ENCODE peak calls at places on chromosomes 6 and 20, in ten cellular contexts. C is fibroblast of lung, S is hepatocyte, U is BE2C, H is transverse colon, L is foreskin fibroblast, J is mucosa of descending colon, W is cardiac muscle cell, K is AG04450, I is bronchial epithelial cell. T is an unnamed sample.

GRCh38 chr6:50818673-50819072 is at the start of gene TFAP2B:
- DNase-seq in C (no peak), H (no peak), U (peak; percentile 57), K (no peak), S (no peak), L (no peak), W (no peak), I (no peak), J (no peak), T (no peak)

GRCh38 chr6:160110724-160111123 is 10.9 kb upstream of the SLC22A1 start:
- DNase-seq in J (no peak), K (no peak), U (no peak), H (no peak), W (no peak), I (no peak), C (peak; percentile 20), L (peak; percentile 59), S (no peak), T (peak; percentile 21)

GRCh38 chr6:84687487-84687886 is 76.9 kb downstream of the TBX18 start:
- DNase-seq in L (peak; percentile 42), I (peak; percentile 7), K (no peak), C (peak; percentile 40), U (no peak), W (peak; percentile 51), J (no peak), H (no peak), S (no peak), T (peak; percentile 26)

GRCh38 chr6:151284012-151284411 is 44.2 kb downstream of the AKAP12 start:
- DNase-seq in L (no peak), S (no peak), C (peak; percentile 34), U (no peak), J (no peak), K (no peak), I (peak; percentile 95), W (no peak), H (no peak), T (no peak)

GRCh38 chr20:51562334-51563140 is 20.0 kb upstream of the NFATC2 start:
- DNase-seq in H (peak; percentile 71), L (peak; percentile 89), S (peak; percentile 86), C (peak; percentile 96), I (peak; percentile 71), J (peak; percentile 67), W (peak; percentile 97), K (peak; percentile 83), U (peak; percentile 11), T (peak; percentile 97)

GRCh38 chr6:139583420-139583819 is 209.0 kb upstream of the CITED2 start:
- DNase-seq in I (peak; percentile 54), K (no peak), H (no peak), S (no peak), C (peak; percentile 59), W (no peak), L (no peak), J (no peak), U (no peak), T (peak; percentile 20)

GRCh38 chr6:115551510-115551909 is 509.2 kb downstream of the FRK start:
- DNase-seq in C (no peak), J (no peak), I (no peak), K (no peak), U (peak; percentile 24), H (no peak), S (no peak), W (no peak), L (no peak), T (no peak)

GRCh38 chr6:127518710-127519468 is at the start of gene MTCL3:
- DNase-seq in W (peak; percentile 58), I (peak; percentile 34), H (no peak), J (no peak), K (no peak), C (peak; percentile 88), S (peak; percentile 44), L (peak; percentile 64), U (peak; percentile 96), T (peak; percentile 81)

GRCh38 chr6:13689511-13690256 is 22.0 kb downstream of the RANBP9 start:
- DNase-seq in J (no peak), H (no peak), I (no peak), W (no peak), L (no peak), C (peak; percentile 66), U (no peak), S (no peak), K (no peak), T (no peak)

GRCh38 chr20:37921341-37921929 is 18.5 kb downstream of the VSTM2L start:
- DNase-seq in L (no peak), U (no peak), K (no peak), C (no peak), I (no peak), H (no peak), J (no peak), W (no peak), S (no peak), T (no peak)

GRCh38 chr6:138817799-138818198 is 21.9 kb downstream of the ECT2L start:
- DNase-seq in J (peak; percentile 74), I (peak; percentile 100), H (peak; percentile 89), L (peak; percentile 67), S (peak; percentile 88), C (peak; percentile 88), U (no peak), K (peak; percentile 4), W (peak; percentile 68), T (peak; percentile 77)

GRCh38 chr6:161279677-161280365 is 6.0 kb upstream of the AGPAT4 start:
- DNase-seq in J (no peak), U (no peak), L (no peak), K (no peak), I (no peak), W (peak; percentile 16), H (no peak), C (peak; percentile 51), S (no peak), T (no peak)

DNA sequence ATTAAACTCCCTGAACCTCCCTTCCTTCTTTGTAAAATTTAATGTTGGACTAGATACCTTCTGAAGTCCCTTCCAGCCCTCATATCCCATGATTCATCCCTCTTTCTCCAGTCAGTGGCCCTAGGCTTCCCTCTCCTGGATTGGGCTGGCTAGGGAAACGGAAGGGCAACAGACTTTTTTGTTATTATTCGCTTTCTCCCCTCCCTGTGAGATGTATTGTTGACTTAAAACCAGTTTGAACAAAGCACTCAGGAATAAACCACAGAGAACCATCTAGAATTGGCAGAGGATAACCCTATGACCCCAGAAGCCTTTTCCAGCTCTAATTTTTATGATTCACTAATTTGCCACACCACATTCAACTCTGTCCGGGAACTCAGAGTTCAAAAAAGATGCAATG is 239.7 kb upstream of the SUPT3H start:
- DNase-seq in J (no peak), U (no peak), H (no peak), L (no peak), S (no peak), W (peak; percentile 54), I (peak; percentile 96), C (peak; percentile 83), K (no peak), T (peak; percentile 85)
- H3K4me3 ChIP-seq in J (no peak overlapping the region), U (no peak overlapping the region), H (no peak overlapping the region), L (no peak overlapping the region), S (no peak overlapping the region), W (no peak overlapping the region), I (no peak overlapping the region), C (no peak overlapping the region), K (no peak overlapping the region), T (no peak overlapping the region)

GRCh38 chr6:143053856-143054255 is 6.8 kb upstream of the AIG1 start:
- DNase-seq in W (no peak), L (no peak), H (no peak), I (no peak), U (no peak), J (no peak), S (no peak), C (no peak), K (no peak), T (no peak)

GRCh38 chr6:143054329-143054728 is 6.4 kb upstream of the AIG1 start:
- DNase-seq in L (no peak), H (no peak), I (peak; percentile 18), W (no peak), U (no peak), S (no peak), K (no peak), C (no peak), J (no peak), T (no peak)

GRCh38 chr6:143055213-143055612 is 5.5 kb upstream of the AIG1 start:
- DNase-seq in L (no peak), J (no peak), U (no peak), S (no peak), W (no peak), I (no peak), K (no peak), H (no peak), C (no peak), T (no peak)

GRCh38 chr6:143049611-143050010 is 11.1 kb upstream of the AIG1 start:
- DNase-seq in W (no peak), U (no peak), I (no peak), C (no peak), K (no peak), H (no peak), L (no peak), J (no peak), S (no peak), T (no peak)

GRCh38 chr6:143052282-143052681 is 8.4 kb upstream of the AIG1 start:
- DNase-seq in U (no peak), S (no peak), L (no peak), K (no peak), J (no peak), I (no peak), W (no peak), H (no peak), C (no peak), T (no peak)
- TF ChIP-seq CTCF in U (no peak), S (no peak), L (no peak), K (no peak), J (no peak), I (no peak), W (no peak), H (no peak), C (no peak), T (no peak)

DNA sequence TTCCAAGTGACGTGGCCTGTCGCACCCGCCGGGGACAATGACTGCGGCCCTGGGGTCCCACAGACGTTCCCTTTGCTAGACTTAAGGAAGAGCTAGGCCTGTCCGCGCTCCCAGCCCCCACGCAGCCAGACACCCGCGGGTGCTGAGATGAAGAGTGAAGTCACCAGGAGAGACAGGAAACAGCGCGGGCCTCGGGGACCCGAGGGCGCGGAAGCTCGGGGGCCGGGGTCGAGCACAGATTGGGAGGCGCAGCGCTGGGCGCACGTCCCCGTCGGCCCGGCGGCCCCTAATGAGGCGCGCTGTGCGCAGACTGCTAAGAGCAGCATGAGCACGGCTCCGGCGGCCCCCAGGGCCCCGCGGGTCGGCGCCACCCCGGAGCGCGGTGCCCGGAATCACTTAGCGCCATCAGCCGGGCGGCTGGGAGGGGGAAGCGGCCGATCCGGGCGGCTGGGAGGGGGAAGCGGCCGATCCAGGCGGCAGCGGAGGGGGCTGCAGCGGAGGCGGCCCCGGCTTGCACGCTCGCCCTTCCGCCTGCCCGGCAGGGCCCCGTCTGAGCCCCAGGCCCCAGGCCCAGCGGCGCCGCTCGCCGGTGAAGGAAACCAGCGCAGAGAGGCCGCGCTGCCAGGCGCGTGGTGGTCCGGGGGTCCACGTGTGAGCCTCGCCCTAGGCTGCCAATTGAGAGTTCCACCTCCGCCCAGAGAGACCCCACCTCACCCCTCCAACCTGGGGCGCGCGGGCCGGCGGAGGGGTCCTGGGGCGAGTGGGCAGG is 8.3 kb upstream of the AVP start:
- DNase-seq in W (peak; percentile 54), H (no peak), K (no peak), C (peak; percentile 28), U (peak; percentile 57), I (no peak), L (no peak), J (no peak), S (no peak), T (no peak)
- H3K4me3 ChIP-seq in W (no peak overlapping the region), H (peak overlapping the region; percentile 31), K (peak overlapping the region; percentile 22), C (peak overlapping the region; percentile 33), U (peak overlapping the region; percentile 52), I (peak overlapping the region; percentile 14), L (peak overlapping the region; percentile 5), J (no peak overlapping the region), S (peak overlapping the region; percentile 20), T (peak overlapping the region; percentile 3)

GRCh38 chr6:166076625-166077024 is 91.0 kb downstream of the TBXT start:
- DNase-seq in J (no peak), K (no peak), W (no peak), S (no peak), C (no peak), L (no peak), H (no peak), I (no peak), U (no peak), T (no peak)
- TF ChIP-seq CTCF in J (no peak), K (no peak), W (no peak), S (no peak), C (no peak), L (no peak), H (no peak), I (no peak), U (peak; percentile 21), T (no peak)